ENCODE peak calls at places on chromosomes 7 and 10, in six cellular contexts. O, W, Q, N, D and R are unnamed samples.

GRCh38 chr7:139838276-139838675 is 9.2 kb downstream of the TBXAS1 start:
- DNase-seq in O (no peak), W (no peak), Q (no peak), N (no peak), D (no peak), R (no peak)

GRCh38 chr10:35412336-35412735 is 76.0 kb downstream of the CCNY start:
- DNase-seq in O (no peak), W (no peak), Q (no peak), N (no peak), D (no peak), R (no peak)

GRCh38 chr10:89163265-89163995 is 43.7 kb downstream of the CH25H start:
- DNase-seq in O (no peak), W (no peak), Q (no peak), N (peak; percentile 76), D (no peak), R (no peak)

GRCh38 chr7:26550492-26550891 is 258.8 kb downstream of the SNX10 start:
- DNase-seq in O (no peak), W (no peak), Q (no peak), N (no peak), D (no peak), R (no peak)

GRCh38 chr10:71771821-71772617 is 1.3 kb downstream of the VSIR start:
- DNase-seq in O (no peak), W (peak; percentile 79), Q (peak; percentile 62), N (no peak), D (no peak), R (no peak)

GRCh38 chr10:110446277-110446676 is 51.4 kb upstream of the DUSP5 start:
- DNase-seq in O (no peak), W (no peak), Q (no peak), N (no peak), D (no peak), R (no peak)

GRCh38 chr7:100861616-100861985 is 5.6 kb upstream of the TRIP6 start:
- DNase-seq in O (no peak), W (no peak), Q (no peak), N (no peak), D (no peak), R (no peak)

GRCh38 chr7:100489824-100490223 is 6.1 kb downstream of the NYAP1 start:
- DNase-seq in O (peak; percentile 89), W (no peak), Q (peak; percentile 98), N (no peak), D (peak; percentile 72), R (peak; percentile 99)

GRCh38 chr10:36358736-36359135 is 716.6 kb upstream of the FZD8 start:
- DNase-seq in O (no peak), W (no peak), Q (no peak), N (no peak), D (no peak), R (no peak)

GRCh38 chr7:101952355-101953247 is 135.2 kb downstream of the CUX1 start:
- DNase-seq in O (no peak), W (peak; percentile 86), Q (peak; percentile 41), N (no peak), D (no peak), R (no peak)

GRCh38 chr7:47301078-47301477 is 280.8 kb downstream of the TNS3 start:
- DNase-seq in O (no peak), W (no peak), Q (no peak), N (no peak), D (no peak), R (peak; percentile 71)

GRCh38 chr10:47165168-47165710 is 134.8 kb upstream of the GDF10 start:
- DNase-seq in O (no peak), W (no peak), Q (no peak), N (no peak), D (no peak), R (no peak)

GRCh38 chr7:35035511-35035921 is 1.8 kb downstream of the DPY19L1 start:
- DNase-seq in O (peak; percentile 21), W (peak; percentile 45), Q (no peak), N (no peak), D (no peak), R (no peak)

DNA sequence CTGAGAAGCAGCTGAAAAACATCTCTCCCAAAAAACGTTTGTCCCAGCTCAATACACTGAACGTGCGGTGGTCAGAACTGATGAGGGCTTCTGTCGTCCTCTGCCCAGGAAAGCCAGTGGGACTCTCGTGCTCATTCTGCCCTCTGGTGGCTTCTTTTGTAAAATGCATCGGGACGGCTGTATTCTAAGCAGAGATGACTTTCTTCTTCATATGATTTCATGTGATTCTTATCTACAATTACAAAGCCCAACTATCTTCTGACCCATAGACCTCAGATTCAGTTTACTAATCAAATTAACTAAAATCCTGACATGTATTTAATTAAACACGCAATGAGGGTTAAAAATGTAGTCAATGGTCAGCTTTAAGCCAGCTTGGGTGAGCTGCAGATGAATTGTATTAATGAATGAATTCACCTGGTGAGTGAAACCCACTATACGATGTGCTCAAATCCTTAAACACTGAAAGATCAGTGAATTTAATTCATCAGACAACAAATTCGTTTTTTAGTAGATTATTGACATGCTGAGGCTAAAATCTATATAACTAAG is 117.6 kb upstream of the FAM204A start:
- DNase-seq in O (peak; percentile 43), W (peak; percentile 73), Q (peak; percentile 60), N (no peak), D (peak; percentile 25), R (peak; percentile 50)
- TF ChIP-seq YY1 in O (no peak), W (no peak), Q (no peak), N (no peak), D (no peak), R (no peak)

DNA sequence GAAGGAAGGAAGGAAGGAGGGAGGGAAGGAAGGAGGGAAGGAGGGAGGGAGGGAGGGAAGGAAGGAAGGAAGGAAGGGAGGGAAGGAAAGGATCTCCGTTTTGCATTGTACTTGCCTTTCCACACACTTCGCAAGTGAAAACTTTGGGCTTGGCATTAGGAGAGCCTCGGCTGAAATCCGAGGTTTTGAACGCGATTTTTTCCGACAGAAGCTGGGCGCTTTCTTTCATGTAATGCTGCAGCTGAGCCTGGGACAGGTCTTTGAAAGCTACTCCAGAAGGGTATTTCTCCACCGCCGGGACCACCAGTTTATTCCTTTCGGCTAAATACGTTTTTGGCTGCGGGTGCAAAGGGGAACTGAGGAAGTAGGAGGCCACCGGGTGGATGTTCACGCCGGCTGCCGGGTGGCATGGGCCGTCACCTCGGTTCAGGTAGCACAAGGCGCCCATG is 1.0 kb downstream of the FEZF1 start:
- DNase-seq in O (no peak), W (no peak), Q (no peak), N (no peak), D (no peak), R (no peak)
- H3K4me3 ChIP-seq in O (no peak overlapping the region), W (no peak overlapping the region), Q (no peak overlapping the region), N (no peak overlapping the region), D (peak overlapping the region; percentile 93), R (peak overlapping the region; percentile 30)

GRCh38 chr10:88047589-88047988 is 184.2 kb downstream of the PTEN start:
- DNase-seq in O (no peak), W (no peak), Q (no peak), N (no peak), D (no peak), R (no peak)
- TF ChIP-seq ZNF274 in O (no peak), W (no peak), Q (no peak), N (no peak), D (no peak), R (no peak)

DNA sequence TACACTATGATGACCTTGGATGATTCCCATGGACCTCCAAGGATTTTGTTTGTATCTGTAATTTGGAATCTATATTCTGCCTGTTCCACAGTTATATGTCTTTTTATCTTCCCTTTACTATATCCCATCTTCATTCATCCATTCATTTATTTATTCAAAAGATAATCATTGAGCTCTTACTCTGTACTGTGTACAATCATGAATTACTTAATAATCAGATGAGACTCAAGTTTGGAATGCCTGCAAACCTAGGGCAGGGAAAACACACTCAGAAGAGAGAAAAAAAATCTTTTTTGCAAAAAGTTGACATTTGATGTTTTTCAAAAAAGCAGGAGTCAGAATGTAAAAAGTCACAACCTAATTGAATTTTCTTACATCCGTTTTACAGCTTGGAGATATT is 170.2 kb upstream of the GNAI1 start:
- DNase-seq in O (no peak), W (no peak), Q (no peak), N (no peak), D (no peak), R (no peak)
- TF ChIP-seq YY1 in O (no peak), W (no peak), Q (no peak), N (no peak), D (no peak), R (no peak)

GRCh38 chr10:91389636-91390512 is 20.3 kb upstream of the HECTD2 start:
- DNase-seq in O (peak; percentile 54), W (peak; percentile 37), Q (peak; percentile 27), N (no peak), D (no peak), R (no peak)
- H3K4me3 ChIP-seq in O (peak overlapping the region; percentile 12), W (no peak overlapping the region), Q (no peak overlapping the region), N (no peak overlapping the region), D (no peak overlapping the region), R (no peak overlapping the region)

GRCh38 chr7:1575809-1576208 is 6.0 kb upstream of the PSMG3 start:
- DNase-seq in O (no peak), W (no peak), Q (no peak), N (no peak), D (no peak), R (no peak)
- TF ChIP-seq ZNF274 in O (no peak), W (no peak), Q (no peak), N (no peak), D (no peak), R (no peak)

DNA sequence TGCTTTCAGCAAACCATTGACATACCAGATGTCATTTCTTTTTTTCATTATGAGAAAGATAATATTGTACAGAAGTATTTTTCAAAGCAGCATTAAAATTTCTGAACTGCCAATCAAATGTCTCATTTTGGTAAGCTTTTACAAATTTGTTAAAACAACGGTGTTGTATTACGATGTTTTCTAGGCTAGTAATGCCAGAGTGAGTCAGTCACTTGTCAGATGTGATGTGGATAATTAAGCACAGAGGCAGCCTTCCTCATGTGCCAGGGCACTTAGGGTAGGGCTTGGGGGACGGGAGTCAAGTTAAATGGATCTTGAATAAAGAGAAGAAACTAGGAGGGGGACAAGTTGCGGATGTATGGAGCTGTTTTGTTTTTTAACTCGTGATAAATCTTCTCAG is 10.1 kb downstream of the PSTK start:
- DNase-seq in O (no peak), W (no peak), Q (no peak), N (no peak), D (no peak), R (no peak)
- TF ChIP-seq YY1 in O (no peak), W (no peak), Q (no peak), N (no peak), D (no peak), R (no peak)

DNA sequence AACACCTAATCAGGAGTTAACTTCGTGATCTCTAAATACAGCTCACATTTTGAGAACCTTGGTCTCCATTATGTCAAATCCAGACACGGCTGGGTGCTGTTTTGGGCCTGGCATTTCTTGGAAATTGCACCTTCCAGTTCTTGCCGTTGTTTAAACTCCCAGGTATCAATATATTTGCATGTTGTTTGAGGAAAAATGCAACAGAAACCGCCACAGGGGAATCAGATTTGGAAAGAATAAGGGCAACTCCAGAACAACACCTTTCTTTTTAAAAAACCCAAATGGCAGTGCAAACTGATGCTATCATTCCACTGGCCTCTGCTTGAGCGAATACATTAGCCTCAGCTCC is 162.0 kb downstream of the FGFR2 start:
- DNase-seq in O (no peak), W (no peak), Q (no peak), N (no peak), D (no peak), R (no peak)
- H3K4me3 ChIP-seq in O (no peak overlapping the region), W (no peak overlapping the region), Q (no peak overlapping the region), N (no peak overlapping the region), D (no peak overlapping the region), R (no peak overlapping the region)